ENCODE peak calls at places on chromosomes 4 and X, in seven cellular contexts. R is kidney epithelial cell, B is body of pancreas, J is ovary, X is aorta, L is heart left ventricle, A is brain microvascular endothelial cell. I is an unnamed sample.
A peak's percentile ranks its signal among the peaks of the same experiment; 100 is the strongest.

GRCh38 chr4:113539408-113539807 is 222.1 kb downstream of the CAMK2D start:
- DNase-seq in X (no peak), J (no peak), L (no peak), A (peak; percentile 68), R (peak; percentile 44), B (no peak), I (peak; percentile 13)

GRCh38 chrX:104565791-104566687 is at the start of gene IL1RAPL2:
- DNase-seq in J (no peak), L (no peak), A (no peak), B (peak; percentile 60), X (no peak), R (no peak), I (no peak)

GRCh38 chrX:53440631-53441517 is 6.7 kb upstream of the HSD17B10 start:
- DNase-seq in J (peak; percentile 80), L (peak; percentile 81), X (peak; percentile 91), B (peak; percentile 44), A (peak; percentile 24), R (no peak), I (no peak)

GRCh38 chr4:18051281-18051680 is 29.7 kb upstream of the LCORL start:
- DNase-seq in L (no peak), J (no peak), B (no peak), R (no peak), X (no peak), A (no peak), I (no peak)

GRCh38 chr4:151428346-151428745 is 19.4 kb downstream of the FHIP1A start:
- DNase-seq in X (no peak), L (no peak), A (no peak), J (no peak), B (no peak), R (no peak), I (no peak)

GRCh38 chr4:70183168-70183939 is 12.2 kb upstream of the ODAM start:
- DNase-seq in J (no peak), L (no peak), X (no peak), B (peak; percentile 13), R (peak; percentile 5), A (peak; percentile 67), I (peak; percentile 21)

GRCh38 chr4:744212-744841 is 38.7 kb downstream of the PCGF3 start:
- DNase-seq in R (no peak), L (peak; percentile 35), A (no peak), B (no peak), J (no peak), X (no peak), I (no peak)

GRCh38 chr4:149353241-149353640 is 462.4 kb downstream of the IQCM start:
- DNase-seq in A (no peak), L (no peak), B (no peak), R (no peak), X (no peak), J (no peak), I (no peak)

GRCh38 chr4:83830138-83830537 is 294.2 kb downstream of the GPAT3 start:
- DNase-seq in R (no peak), B (no peak), X (no peak), L (no peak), A (no peak), J (no peak), I (no peak)

GRCh38 chr4:140151700-140152014 is 2.3 kb downstream of the MAML3 start:
- DNase-seq in J (peak; percentile 84), L (peak; percentile 80), R (no peak), B (peak; percentile 84), A (peak; percentile 87), X (peak; percentile 82), I (no peak)

GRCh38 chr4:7389101-7389701 is 45.5 kb downstream of the PSAPL1 start:
- DNase-seq in X (peak; percentile 55), R (no peak), B (no peak), A (no peak), J (no peak), L (peak; percentile 28), I (no peak)

GRCh38 chr4:144709793-144710525 is 64.0 kb downstream of the HHIP start:
- DNase-seq in B (no peak), X (no peak), A (peak; percentile 79), J (no peak), R (peak; percentile 92), L (no peak), I (peak; percentile 65)

GRCh38 chr4:168705121-168705520 is 208.3 kb downstream of the PALLD start:
- DNase-seq in J (no peak), A (no peak), B (no peak), X (no peak), L (no peak), R (no peak), I (no peak)

GRCh38 chr4:19030048-19030447 is 1008.5 kb upstream of the LCORL start:
- DNase-seq in J (no peak), A (no peak), X (no peak), B (no peak), L (no peak), R (peak; percentile 32), I (no peak)

GRCh38 chrX:40644821-40645358 is 2.5 kb downstream of the CXorf38 start:
- DNase-seq in L (no peak), X (no peak), A (peak; percentile 68), J (peak; percentile 43), B (peak; percentile 26), R (no peak), I (no peak)

GRCh38 chr4:1579834-1580686 is 104.1 kb downstream of the FAM53A start:
- DNase-seq in A (peak; percentile 25), R (no peak), L (peak; percentile 95), X (peak; percentile 96), B (peak; percentile 78), J (peak; percentile 96), I (peak; percentile 80)

GRCh38 chr4:38860788-38861424 is 4.3 kb upstream of the TLR6 start:
- DNase-seq in X (no peak), A (no peak), B (peak; percentile 60), L (no peak), R (no peak), J (no peak), I (no peak)

GRCh38 chr4:17197070-17197469 is 298.6 kb upstream of the LDB2 start:
- DNase-seq in A (no peak), X (no peak), R (no peak), B (no peak), L (no peak), J (no peak), I (no peak)

GRCh38 chr4:151202851-151203455 is 74.0 kb upstream of the PRSS48 start:
- DNase-seq in B (no peak), J (no peak), L (no peak), A (peak; percentile 22), X (no peak), R (no peak), I (peak; percentile 28)

GRCh38 chr4:123597586-123597985 is 201.0 kb downstream of the SPRY1 start:
- DNase-seq in X (no peak), L (no peak), R (no peak), J (no peak), A (peak; percentile 35), B (no peak), I (peak; percentile 20)

GRCh38 chr4:146379744-146380143 is 142.0 kb downstream of the SLC10A7 start:
- DNase-seq in R (no peak), A (peak; percentile 90), B (no peak), X (no peak), L (no peak), J (no peak), I (peak; percentile 41)

GRCh38 chrX:140712413-140713173 is 3.0 kb downstream of the LINC00632 start:
- DNase-seq in R (peak; percentile 25), X (peak; percentile 88), B (peak; percentile 38), L (peak; percentile 71), A (peak; percentile 74), J (peak; percentile 30), I (peak; percentile 49)

GRCh38 chrX:15758140-15758539 is 20.1 kb downstream of the CA5B start:
- DNase-seq in R (no peak), J (no peak), L (no peak), X (no peak), A (no peak), B (no peak), I (no peak)
- H3K4me3 ChIP-seq in R (no peak overlapping the region), J (no peak overlapping the region), L (no peak overlapping the region), X (no peak overlapping the region), A (no peak overlapping the region), B (no peak overlapping the region), I (no peak overlapping the region)

GRCh38 chr4:41933997-41934812 is 1.0 kb upstream of the TMEM33 start:
- DNase-seq in J (no peak), R (no peak), A (no peak), X (no peak), B (no peak), L (no peak), I (no peak)
- H3K4me3 ChIP-seq in J (peak overlapping the region; percentile 80), R (no peak overlapping the region), A (no peak overlapping the region), X (no peak overlapping the region), B (no peak overlapping the region), L (peak overlapping the region; percentile 68), I (peak overlapping the region; percentile 99)

DNA sequence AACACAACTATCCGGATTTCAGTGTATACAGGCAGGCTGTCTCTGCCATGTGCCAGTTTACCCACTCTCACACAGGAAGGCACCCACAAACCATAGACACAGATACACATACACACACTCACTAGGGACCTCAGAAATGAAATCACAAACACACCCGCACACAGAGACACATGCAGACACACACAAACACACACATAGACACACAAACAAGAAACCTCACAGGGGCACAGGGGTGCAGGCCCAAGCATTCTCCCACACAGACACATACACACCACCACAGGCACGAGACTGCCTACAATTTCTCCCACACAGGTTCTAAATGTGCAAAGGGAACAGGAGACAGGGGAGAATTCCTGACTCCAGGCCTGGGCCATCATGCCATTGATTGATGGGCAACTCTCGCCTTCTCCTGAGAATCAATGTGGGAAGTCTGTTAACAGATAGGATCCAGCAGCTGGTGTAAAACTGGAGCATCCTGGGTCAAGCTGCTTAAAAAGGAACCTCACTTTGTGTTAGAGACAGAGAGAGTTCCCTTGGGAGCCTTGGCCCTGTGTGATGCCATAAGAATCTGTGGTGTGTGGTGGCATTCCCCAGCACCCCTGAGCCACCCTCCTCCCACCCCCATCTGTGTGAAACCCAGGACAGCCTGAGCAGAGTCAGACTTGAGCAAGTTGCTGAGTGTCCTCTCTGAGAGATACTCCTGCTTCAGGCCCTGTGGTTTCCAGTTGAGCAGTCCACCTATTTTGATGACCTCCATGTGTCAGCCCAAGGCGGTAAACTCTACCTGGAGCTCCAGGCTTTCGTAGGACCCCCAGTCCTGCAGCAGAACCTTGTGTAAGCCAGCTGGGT is 33.9 kb downstream of the NBDY start:
- DNase-seq in J (no peak), R (no peak), X (peak; percentile 30), B (no peak), L (no peak), A (no peak), I (no peak)
- H3K4me3 ChIP-seq in J (no peak overlapping the region), R (no peak overlapping the region), X (no peak overlapping the region), B (no peak overlapping the region), L (no peak overlapping the region), A (no peak overlapping the region), I (no peak overlapping the region)

GRCh38 chr4:40192286-40193017 is 4.4 kb upstream of the RHOH start:
- DNase-seq in B (no peak), A (no peak), J (no peak), R (no peak), X (no peak), L (no peak), I (no peak)

GRCh38 chr4:40194602-40195161 is 2.1 kb upstream of the RHOH start:
- DNase-seq in A (peak; percentile 39), X (no peak), R (no peak), B (no peak), J (no peak), L (no peak), I (no peak)

GRCh38 chr4:40195182-40196177 is 1.4 kb upstream of the RHOH start:
- DNase-seq in A (no peak), R (no peak), B (no peak), J (no peak), L (no peak), X (no peak), I (no peak)

GRCh38 chr4:40193018-40193571 is 3.7 kb upstream of the RHOH start:
- DNase-seq in L (no peak), X (no peak), R (no peak), A (no peak), B (no peak), J (no peak), I (no peak)

GRCh38 chr4:40193578-40193977 is 3.3 kb upstream of the RHOH start:
- DNase-seq in J (no peak), B (no peak), R (no peak), X (no peak), A (no peak), L (no peak), I (no peak)
- H3K4me3 ChIP-seq in J (no peak overlapping the region), B (no peak overlapping the region), R (no peak overlapping the region), X (no peak overlapping the region), A (no peak overlapping the region), L (no peak overlapping the region), I (no peak overlapping the region)